ENCODE peak calls at places on chromosome 14, in five cellular contexts. B is germinal center; A is activated CD4-positive, alpha-beta T cell treated with anti-CD3 and anti-CD28 coated beads for 36 hours; J is endothelial cell of umbilical vein; W is stimulated activated CD4-positive, alpha-beta T cell treated with anti-CD3 and anti-CD28 coated beads, Interleukin-4, amount 100 ng/mL, for 24 hours. P is an unnamed sample.

GRCh38 chr14:52891800-52892199 is 59.0 kb downstream of the FERMT2 start:
- DNase-seq in B (no peak), A (no peak), J (no peak), W (no peak), P (no peak)

GRCh38 chr14:67311868-67312267 is 47.7 kb downstream of the ATP6V1D start:
- DNase-seq in B (no peak), A (no peak), J (no peak), W (no peak), P (no peak)

GRCh38 chr14:64817631-64818030 is 62.1 kb downstream of the SPTB start:
- DNase-seq in B (no peak), A (no peak), J (no peak), W (no peak), P (no peak)

GRCh38 chr14:95796846-95797245 is 79.8 kb upstream of the TUNAR start:
- DNase-seq in B (no peak), A (no peak), J (no peak), W (no peak), P (no peak)

GRCh38 chr14:34398024-34398423 is 64.0 kb downstream of the SPTSSA start:
- DNase-seq in B (no peak), A (no peak), J (no peak), W (no peak), P (no peak)

GRCh38 chr14:97453991-97454390 is 656.8 kb downstream of the VRK1 start:
- DNase-seq in B (no peak), A (no peak), J (no peak), W (no peak), P (no peak)

GRCh38 chr14:95504135-95505029 is 12.1 kb downstream of the SYNE3 start:
- DNase-seq in B (no peak), A (peak; percentile 60), J (peak; percentile 50), W (peak; percentile 38), P (peak; percentile 72)

GRCh38 chr14:100538566-100539318 is 48.5 kb downstream of the BEGAIN start:
- DNase-seq in B (no peak), A (peak; percentile 1), J (no peak), W (no peak), P (no peak)

GRCh38 chr14:59771577-59771976 is 99.0 kb downstream of the RTN1 start:
- DNase-seq in B (no peak), A (no peak), J (peak; percentile 70), W (no peak), P (no peak)

GRCh38 chr14:59918824-59919581 is 941 bp upstream of the LRRC9 start:
- DNase-seq in B (peak; percentile 28), A (peak; percentile 35), J (peak; percentile 38), W (no peak), P (peak; percentile 63)

GRCh38 chr14:71122866-71123565 is 215.8 kb downstream of the PCNX1 start:
- DNase-seq in B (no peak), A (no peak), J (no peak), W (no peak), P (no peak)

P was measured in activated CD8-positive, alpha-beta T cell treated with anti-CD3 and anti-CD28 coated beads for 36 hours.